ENCODE peak calls at places on chromosomes 12 and 14, in eight cellular contexts. E is pancreas, D is NCI-H1417, X is adrenal gland, Y is retina, R is mesendoderm, U is iris pigment epithelial cell, L is brain microvascular endothelial cell. O is an unnamed sample.

GRCh38 chr12:104216461-104217058 is 981 bp downstream of the TXNRD1 start:
- DNase-seq in E (no peak), D (no peak), X (no peak), Y (peak), R (no peak), U (no peak), L (no peak), O (no peak)

GRCh38 chr12:131012279-131013069 is 58.8 kb downstream of the ADGRD1 start:
- DNase-seq in E (peak), D (no peak), X (no peak), Y (no peak), R (peak), U (no peak), L (no peak), O (no peak)

GRCh38 chr12:117774986-117775775 is 193.6 kb downstream of the KSR2 start:
- DNase-seq in E (no peak), D (no peak), X (no peak), Y (no peak), R (no peak), U (no peak), L (no peak), O (no peak)

GRCh38 chr14:104389326-104390220 is 190.0 kb upstream of the C14orf180 start:
- DNase-seq in E (no peak), D (no peak), X (no peak), Y (no peak), R (no peak), U (no peak), L (no peak), O (no peak)

GRCh38 chr12:25769076-25769945 is 189.2 kb upstream of the RASSF8 start:
- DNase-seq in E (no peak), D (no peak), X (peak), Y (no peak), R (no peak), U (peak), L (peak), O (no peak)

GRCh38 chr12:65594373-65594772 is 229.9 kb upstream of the HMGA2 start:
- DNase-seq in E (no peak), D (no peak), X (no peak), Y (no peak), R (peak), U (no peak), L (no peak), O (no peak)

GRCh38 chr14:37411079-37411735 is 183.8 kb downstream of the FOXA1 start:
- DNase-seq in E (no peak), D (no peak), X (no peak), Y (no peak), R (no peak), U (peak), L (no peak), O (peak)

GRCh38 chr14:103073876-103074698 is 9.9 kb upstream of the LBHD2 start:
- DNase-seq in E (peak), D (no peak), X (no peak), Y (no peak), R (no peak), U (no peak), L (no peak), O (no peak)

GRCh38 chr14:70754989-70755388 is 54.3 kb downstream of the MAP3K9 start:
- DNase-seq in E (no peak), D (no peak), X (no peak), Y (no peak), R (peak), U (peak), L (peak), O (no peak)

GRCh38 chr12:124551268-124552144 is 15.9 kb downstream of the NCOR2 start:
- DNase-seq in E (no peak), D (peak), X (no peak), Y (peak), R (peak), U (no peak), L (no peak), O (peak)

GRCh38 chr14:68520637-68521556 is 272.0 kb downstream of the ZFP36L1 start:
- DNase-seq in E (peak), D (no peak), X (no peak), Y (no peak), R (peak), U (no peak), L (no peak), O (no peak)

GRCh38 chr12:111201036-111201435 is 167.9 kb downstream of the PHETA1 start:
- DNase-seq in E (no peak), D (peak), X (no peak), Y (no peak), R (peak), U (no peak), L (no peak), O (no peak)

GRCh38 chr12:91902860-91903683 is 242.6 kb downstream of the BTG1 start:
- DNase-seq in E (no peak), D (no peak), X (no peak), Y (no peak), R (no peak), U (peak), L (peak), O (no peak)

GRCh38 chr12:66302827-66303169 is 505 bp downstream of the HELB start:
- DNase-seq in E (no peak), D (no peak), X (no peak), Y (no peak), R (no peak), U (no peak), L (no peak), O (no peak)

GRCh38 chr14:89918721-89919120 is 35.8 kb downstream of the EFCAB11 start:
- DNase-seq in E (no peak), D (no peak), X (no peak), Y (no peak), R (no peak), U (no peak), L (no peak), O (no peak)

GRCh38 chr14:100542619-100543205 is 44.5 kb downstream of the BEGAIN start:
- DNase-seq in E (peak), D (no peak), X (no peak), Y (no peak), R (no peak), U (no peak), L (no peak), O (no peak)

GRCh38 chr14:67971627-67972625 is 152.3 kb downstream of the RAD51B start:
- DNase-seq in E (no peak), D (peak), X (no peak), Y (no peak), R (no peak), U (no peak), L (no peak), O (peak)

GRCh38 chr12:100427078-100427477 is 46.6 kb upstream of the NR1H4 start:
- DNase-seq in E (no peak), D (no peak), X (peak), Y (no peak), R (no peak), U (peak), L (peak), O (no peak)

GRCh38 chr14:34722723-34723545 is 8.5 kb upstream of the CFL2 start:
- DNase-seq in E (no peak), D (peak), X (peak), Y (peak), R (peak), U (peak), L (peak), O (peak)

GRCh38 chr12:51482808-51483532 is 58.3 kb downstream of the SLC4A8 start:
- DNase-seq in E (no peak), D (no peak), X (no peak), Y (no peak), R (no peak), U (no peak), L (no peak), O (no peak)

GRCh38 chr12:56988207-56988739 is 18.1 kb downstream of the ZBTB39 start:
- DNase-seq in E (no peak), D (no peak), X (peak), Y (no peak), R (peak), U (no peak), L (peak), O (no peak)

GRCh38 chr12:46219892-46220655 is 48.8 kb downstream of the SLC38A1 start:
- DNase-seq in E (no peak), D (no peak), X (peak), Y (no peak), R (peak), U (peak), L (peak), O (no peak)

GRCh38 chr12:2395352-2395977 is 342.7 kb downstream of the CACNA1C start:
- DNase-seq in E (no peak), D (no peak), X (peak), Y (peak), R (peak), U (peak), L (no peak), O (peak)

GRCh38 chr12:122834229-122834920 is 882 bp upstream of the HIP1R start:
- DNase-seq in E (no peak), D (peak), X (peak), Y (peak), R (peak), U (peak), L (no peak), O (peak)

GRCh38 chr12:53223391-53224267 is 8.4 kb downstream of the RARG start:
- DNase-seq in E (no peak), D (no peak), X (peak), Y (no peak), R (peak), U (peak), L (peak), O (no peak)

GRCh38 chr14:87960013-87960787 is 32.8 kb downstream of the GALC start:
- DNase-seq in E (no peak), D (no peak), X (no peak), Y (no peak), R (no peak), U (no peak), L (no peak), O (no peak)

GRCh38 chr12:857611-858010 is 91.9 kb downstream of the RAD52 start:
- DNase-seq in E (no peak), D (no peak), X (peak), Y (no peak), R (no peak), U (peak), L (peak), O (no peak)

GRCh38 chr14:61866932-61867920 is 105.0 kb downstream of the SNAPC1 start:
- DNase-seq in E (no peak), D (no peak), X (no peak), Y (no peak), R (no peak), U (peak), L (peak), O (no peak)

GRCh38 chr12:15428632-15429031 is 106.3 kb downstream of the PTPRO start:
- DNase-seq in E (no peak), D (no peak), X (no peak), Y (no peak), R (peak), U (no peak), L (no peak), O (no peak)

GRCh38 chr12:84632556-84632955 is 280.0 kb downstream of the SLC6A15 start:
- DNase-seq in E (no peak), D (no peak), X (no peak), Y (no peak), R (peak), U (peak), L (no peak), O (no peak)

GRCh38 chr12:25252946-25253345 is 2.2 kb upstream of the KRAS start:
- DNase-seq in E (no peak), D (no peak), X (no peak), Y (no peak), R (no peak), U (no peak), L (no peak), O (no peak)

GRCh38 chr12:16607895-16608294 is 1.9 kb upstream of the LMO3 start:
- DNase-seq in E (no peak), D (peak), X (no peak), Y (peak), R (no peak), U (no peak), L (no peak), O (peak)

O was measured in NCI-H1092 treated with DMSO at 0.1 percent for 48 hours.